ENCODE peak calls at places on chromosome 9, in eight cellular contexts. One of them, this sample, is unnamed.

GRCh38 chr9:8365466-8366160 is 566.0 kb upstream of the DMAC1 start:
- DNase-seq in AG10803: no peak
- DNase-seq in CD4-positive, alpha-beta T cell: no peak
- DNase-seq in suprapubic skin: no peak
- DNase-seq in tibial artery: no peak
- DNase-seq in psoas muscle: no peak
- DNase-seq in astrocyte of the spinal cord: peak; percentile 20
- DNase-seq in HCT116: no peak
- DNase-seq in this sample: no peak

GRCh38 chr9:91714874-91715615 is 235.0 kb downstream of the ROR2 start:
- DNase-seq in AG10803: no peak
- DNase-seq in CD4-positive, alpha-beta T cell: no peak
- DNase-seq in suprapubic skin: no peak
- DNase-seq in tibial artery: no peak
- DNase-seq in psoas muscle: no peak
- DNase-seq in astrocyte of the spinal cord: no peak
- DNase-seq in HCT116: no peak
- DNase-seq in this sample: no peak

GRCh38 chr9:110880123-110880522 is 158.1 kb downstream of the LPAR1 start:
- DNase-seq in AG10803: peak; percentile 92
- DNase-seq in CD4-positive, alpha-beta T cell: no peak
- DNase-seq in suprapubic skin: no peak
- DNase-seq in tibial artery: no peak
- DNase-seq in psoas muscle: no peak
- DNase-seq in astrocyte of the spinal cord: peak; percentile 75
- DNase-seq in HCT116: no peak
- DNase-seq in this sample: no peak

GRCh38 chr9:31697956-31698355 is 686.5 kb upstream of the ACO1 start:
- DNase-seq in AG10803: no peak
- DNase-seq in CD4-positive, alpha-beta T cell: no peak
- DNase-seq in suprapubic skin: no peak
- DNase-seq in tibial artery: no peak
- DNase-seq in psoas muscle: no peak
- DNase-seq in astrocyte of the spinal cord: no peak
- DNase-seq in HCT116: no peak
- DNase-seq in this sample: no peak

GRCh38 chr9:110207071-110207923 is 662 bp downstream of the C9orf152 start:
- DNase-seq in AG10803: no peak
- DNase-seq in CD4-positive, alpha-beta T cell: no peak
- DNase-seq in suprapubic skin: peak; percentile 79
- DNase-seq in tibial artery: no peak
- DNase-seq in psoas muscle: no peak
- DNase-seq in astrocyte of the spinal cord: no peak
- DNase-seq in HCT116: no peak
- DNase-seq in this sample: no peak

GRCh38 chr9:137055385-137056364 is 1.8 kb upstream of the ENTPD2 start:
- DNase-seq in AG10803: peak; percentile 43
- DNase-seq in CD4-positive, alpha-beta T cell: no peak
- DNase-seq in suprapubic skin: no peak
- DNase-seq in tibial artery: peak; percentile 34
- DNase-seq in psoas muscle: peak; percentile 79
- DNase-seq in astrocyte of the spinal cord: peak; percentile 83
- DNase-seq in HCT116: no peak
- DNase-seq in this sample: no peak

GRCh38 chr9:77433675-77434445 is 214.3 kb downstream of the GNA14 start:
- DNase-seq in AG10803: peak; percentile 74
- DNase-seq in CD4-positive, alpha-beta T cell: peak; percentile 14
- DNase-seq in suprapubic skin: no peak
- DNase-seq in tibial artery: peak; percentile 60
- DNase-seq in psoas muscle: peak; percentile 50
- DNase-seq in astrocyte of the spinal cord: peak; percentile 78
- DNase-seq in HCT116: peak; percentile 33
- DNase-seq in this sample: peak; percentile 80

GRCh38 chr9:72826954-72827953 is 125.6 kb downstream of the ALDH1A1 start:
- DNase-seq in AG10803: no peak
- DNase-seq in CD4-positive, alpha-beta T cell: no peak
- DNase-seq in suprapubic skin: no peak
- DNase-seq in tibial artery: no peak
- DNase-seq in psoas muscle: no peak
- DNase-seq in astrocyte of the spinal cord: no peak
- DNase-seq in HCT116: no peak
- DNase-seq in this sample: no peak

GRCh38 chr9:113245894-113246293 is 24.6 kb downstream of the SLC31A1 start:
- DNase-seq in AG10803: no peak
- DNase-seq in CD4-positive, alpha-beta T cell: no peak
- DNase-seq in suprapubic skin: no peak
- DNase-seq in tibial artery: no peak
- DNase-seq in psoas muscle: no peak
- DNase-seq in astrocyte of the spinal cord: no peak
- DNase-seq in HCT116: no peak
- DNase-seq in this sample: no peak

GRCh38 chr9:116900543-116900942 is 213.4 kb downstream of the TRIM32 start:
- DNase-seq in AG10803: no peak
- DNase-seq in CD4-positive, alpha-beta T cell: no peak
- DNase-seq in suprapubic skin: no peak
- DNase-seq in tibial artery: no peak
- DNase-seq in psoas muscle: no peak
- DNase-seq in astrocyte of the spinal cord: no peak
- DNase-seq in HCT116: no peak
- DNase-seq in this sample: no peak

GRCh38 chr9:16152276-16153065 is 599.6 kb downstream of the CCDC171 start:
- DNase-seq in AG10803: no peak
- DNase-seq in CD4-positive, alpha-beta T cell: no peak
- DNase-seq in suprapubic skin: no peak
- DNase-seq in tibial artery: no peak
- DNase-seq in psoas muscle: no peak
- DNase-seq in astrocyte of the spinal cord: no peak
- DNase-seq in HCT116: no peak
- DNase-seq in this sample: no peak

DNA sequence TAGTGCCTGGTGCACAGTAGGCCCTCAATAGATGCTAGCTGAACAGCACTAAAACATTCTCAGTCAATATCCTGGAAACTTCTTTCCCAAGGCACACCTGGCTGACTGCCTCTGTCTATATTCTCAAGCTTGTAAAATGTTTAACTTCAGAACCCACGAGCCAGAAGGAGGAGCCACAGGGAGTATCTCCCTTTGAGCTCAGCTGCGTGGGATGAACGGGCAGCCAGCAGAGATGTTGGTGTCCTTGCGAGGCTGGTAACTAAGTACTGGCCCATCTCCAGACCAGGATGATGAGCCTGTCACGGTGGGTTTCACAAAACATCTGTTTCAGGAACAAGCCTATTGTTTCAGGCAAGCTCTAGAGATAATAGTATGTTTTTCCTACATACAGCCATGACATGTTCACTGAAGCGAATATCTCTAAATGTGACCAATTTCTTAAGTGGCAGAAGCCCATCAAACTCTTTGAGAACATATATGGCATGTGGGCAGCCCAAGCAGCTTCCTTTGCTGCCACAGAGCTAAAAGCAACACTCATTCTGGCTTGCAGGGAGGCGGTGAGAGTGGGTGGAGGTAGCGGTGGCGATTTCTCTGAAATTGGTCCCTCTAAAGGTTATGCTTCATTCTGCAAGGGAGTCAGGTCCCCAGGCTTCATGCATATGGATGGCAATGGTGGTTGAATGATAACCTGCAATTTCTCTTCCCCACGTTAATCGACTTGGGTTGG is 206.2 kb downstream of the TTLL11 start:
- DNase-seq in AG10803: no peak
- DNase-seq in CD4-positive, alpha-beta T cell: no peak
- DNase-seq in suprapubic skin: peak; percentile 29
- DNase-seq in tibial artery: no peak
- DNase-seq in psoas muscle: no peak
- DNase-seq in astrocyte of the spinal cord: peak; percentile 42
- DNase-seq in HCT116: no peak
- DNase-seq in this sample: no peak
- TF ChIP-seq CTCF in AG10803: no peak
- TF ChIP-seq CTCF in CD4-positive, alpha-beta T cell: no peak
- TF ChIP-seq CTCF in suprapubic skin: no peak
- TF ChIP-seq CTCF in tibial artery: no peak
- TF ChIP-seq CTCF in psoas muscle: no peak
- TF ChIP-seq CTCF in astrocyte of the spinal cord: no peak
- TF ChIP-seq CTCF in HCT116: no peak
- TF ChIP-seq CTCF in this sample: no peak

GRCh38 chr9:84669293-84670105 is at the start of gene NTRK2:
- DNase-seq in AG10803: no peak
- DNase-seq in CD4-positive, alpha-beta T cell: no peak
- DNase-seq in suprapubic skin: peak; percentile 81
- DNase-seq in tibial artery: peak; percentile 35
- DNase-seq in psoas muscle: peak; percentile 34
- DNase-seq in astrocyte of the spinal cord: peak; percentile 52
- DNase-seq in HCT116: no peak
- DNase-seq in this sample: peak; percentile 65

GRCh38 chr9:84668204-84669007 is 1.1 kb upstream of the NTRK2 start:
- DNase-seq in AG10803: peak; percentile 42
- DNase-seq in CD4-positive, alpha-beta T cell: no peak
- DNase-seq in suprapubic skin: no peak
- DNase-seq in tibial artery: peak; percentile 72
- DNase-seq in psoas muscle: peak; percentile 73
- DNase-seq in astrocyte of the spinal cord: peak; percentile 63
- DNase-seq in HCT116: peak; percentile 10
- DNase-seq in this sample: peak; percentile 79

GRCh38 chr9:84669008-84669292 is 579 bp upstream of the NTRK2 start:
- DNase-seq in AG10803: no peak
- DNase-seq in CD4-positive, alpha-beta T cell: no peak
- DNase-seq in suprapubic skin: no peak
- DNase-seq in tibial artery: no peak
- DNase-seq in psoas muscle: no peak
- DNase-seq in astrocyte of the spinal cord: peak; percentile 24
- DNase-seq in HCT116: no peak
- DNase-seq in this sample: peak; percentile 50

GRCh38 chr9:84670106-84670800 is 724 bp downstream of the NTRK2 start:
- DNase-seq in AG10803: no peak
- DNase-seq in CD4-positive, alpha-beta T cell: no peak
- DNase-seq in suprapubic skin: no peak
- DNase-seq in tibial artery: peak; percentile 37
- DNase-seq in psoas muscle: no peak
- DNase-seq in astrocyte of the spinal cord: no peak
- DNase-seq in HCT116: no peak
- DNase-seq in this sample: peak; percentile 42

GRCh38 chr9:84667571-84668203 is 1.8 kb upstream of the NTRK2 start:
- DNase-seq in AG10803: no peak
- DNase-seq in CD4-positive, alpha-beta T cell: no peak
- DNase-seq in suprapubic skin: no peak
- DNase-seq in tibial artery: no peak
- DNase-seq in psoas muscle: no peak
- DNase-seq in astrocyte of the spinal cord: peak; percentile 43
- DNase-seq in HCT116: no peak
- DNase-seq in this sample: peak; percentile 58
- TF ChIP-seq CTCF in AG10803: peak; percentile 58
- TF ChIP-seq CTCF in CD4-positive, alpha-beta T cell: no peak
- TF ChIP-seq CTCF in suprapubic skin: peak; percentile 32
- TF ChIP-seq CTCF in tibial artery: peak; percentile 40
- TF ChIP-seq CTCF in psoas muscle: peak; percentile 33
- TF ChIP-seq CTCF in astrocyte of the spinal cord: peak; percentile 64
- TF ChIP-seq CTCF in HCT116: peak; percentile 64
- TF ChIP-seq CTCF in this sample: peak; percentile 43

GRCh38 chr9:88936132-88936531 is 55.1 kb upstream of the S1PR3 start:
- DNase-seq in AG10803: no peak
- DNase-seq in CD4-positive, alpha-beta T cell: no peak
- DNase-seq in suprapubic skin: no peak
- DNase-seq in tibial artery: no peak
- DNase-seq in psoas muscle: no peak
- DNase-seq in astrocyte of the spinal cord: no peak
- DNase-seq in HCT116: no peak
- DNase-seq in this sample: no peak
- TF ChIP-seq CTCF in AG10803: no peak
- TF ChIP-seq CTCF in CD4-positive, alpha-beta T cell: no peak
- TF ChIP-seq CTCF in suprapubic skin: no peak
- TF ChIP-seq CTCF in tibial artery: no peak
- TF ChIP-seq CTCF in psoas muscle: no peak
- TF ChIP-seq CTCF in astrocyte of the spinal cord: no peak
- TF ChIP-seq CTCF in HCT116: no peak
- TF ChIP-seq CTCF in this sample: no peak

GRCh38 chr9:70510157-70510770 is 95.8 kb upstream of the KLF9 start:
- DNase-seq in AG10803: no peak
- DNase-seq in CD4-positive, alpha-beta T cell: no peak
- DNase-seq in suprapubic skin: no peak
- DNase-seq in tibial artery: no peak
- DNase-seq in psoas muscle: peak; percentile 36
- DNase-seq in astrocyte of the spinal cord: no peak
- DNase-seq in HCT116: peak; percentile 24
- DNase-seq in this sample: peak; percentile 14
- TF ChIP-seq CTCF in AG10803: peak; percentile 44
- TF ChIP-seq CTCF in CD4-positive, alpha-beta T cell: no peak
- TF ChIP-seq CTCF in suprapubic skin: peak; percentile 30
- TF ChIP-seq CTCF in tibial artery: peak; percentile 25
- TF ChIP-seq CTCF in psoas muscle: peak; percentile 63
- TF ChIP-seq CTCF in astrocyte of the spinal cord: peak; percentile 74
- TF ChIP-seq CTCF in HCT116: peak; percentile 92
- TF ChIP-seq CTCF in this sample: peak; percentile 48

GRCh38 chr9:124410321-124410913 is 4.8 kb downstream of the PSMB7 start:
- DNase-seq in AG10803: no peak
- DNase-seq in CD4-positive, alpha-beta T cell: no peak
- DNase-seq in suprapubic skin: no peak
- DNase-seq in tibial artery: no peak
- DNase-seq in psoas muscle: no peak
- DNase-seq in astrocyte of the spinal cord: peak; percentile 33
- DNase-seq in HCT116: no peak
- DNase-seq in this sample: no peak
- TF ChIP-seq CTCF in AG10803: peak; percentile 41
- TF ChIP-seq CTCF in CD4-positive, alpha-beta T cell: peak; percentile 10
- TF ChIP-seq CTCF in suprapubic skin: no peak
- TF ChIP-seq CTCF in tibial artery: peak; percentile 4
- TF ChIP-seq CTCF in psoas muscle: peak; percentile 29
- TF ChIP-seq CTCF in astrocyte of the spinal cord: no peak
- TF ChIP-seq CTCF in HCT116: peak; percentile 61
- TF ChIP-seq CTCF in this sample: peak; percentile 20

GRCh38 chr9:35071814-35072460 is 488 bp downstream of the VCP start:
- DNase-seq in AG10803: peak; percentile 88
- DNase-seq in CD4-positive, alpha-beta T cell: peak; percentile 42
- DNase-seq in suprapubic skin: peak; percentile 93
- DNase-seq in tibial artery: peak; percentile 86
- DNase-seq in psoas muscle: peak; percentile 89
- DNase-seq in astrocyte of the spinal cord: peak; percentile 82
- DNase-seq in HCT116: peak; percentile 62
- DNase-seq in this sample: peak; percentile 90
- TF ChIP-seq CTCF in AG10803: peak; percentile 18
- TF ChIP-seq CTCF in CD4-positive, alpha-beta T cell: peak; percentile 35
- TF ChIP-seq CTCF in suprapubic skin: peak; percentile 42
- TF ChIP-seq CTCF in tibial artery: peak; percentile 24
- TF ChIP-seq CTCF in psoas muscle: peak; percentile 39
- TF ChIP-seq CTCF in astrocyte of the spinal cord: peak; percentile 27
- TF ChIP-seq CTCF in HCT116: no peak
- TF ChIP-seq CTCF in this sample: peak; percentile 52

GRCh38 chr9:92769276-92769675 is 4.6 kb upstream of the BICD2 start:
- DNase-seq in AG10803: no peak
- DNase-seq in CD4-positive, alpha-beta T cell: no peak
- DNase-seq in suprapubic skin: no peak
- DNase-seq in tibial artery: no peak
- DNase-seq in psoas muscle: no peak
- DNase-seq in astrocyte of the spinal cord: no peak
- DNase-seq in HCT116: no peak
- DNase-seq in this sample: no peak
- TF ChIP-seq CTCF in AG10803: no peak
- TF ChIP-seq CTCF in CD4-positive, alpha-beta T cell: no peak
- TF ChIP-seq CTCF in suprapubic skin: no peak
- TF ChIP-seq CTCF in tibial artery: no peak
- TF ChIP-seq CTCF in psoas muscle: no peak
- TF ChIP-seq CTCF in astrocyte of the spinal cord: no peak
- TF ChIP-seq CTCF in HCT116: no peak
- TF ChIP-seq CTCF in this sample: no peak

GRCh38 chr9:94729199-94729598 is 2.7 kb downstream of the AOPEP start:
- DNase-seq in AG10803: no peak
- DNase-seq in CD4-positive, alpha-beta T cell: no peak
- DNase-seq in suprapubic skin: no peak
- DNase-seq in tibial artery: no peak
- DNase-seq in psoas muscle: no peak
- DNase-seq in astrocyte of the spinal cord: no peak
- DNase-seq in HCT116: no peak
- DNase-seq in this sample: no peak
- TF ChIP-seq CTCF in AG10803: no peak
- TF ChIP-seq CTCF in CD4-positive, alpha-beta T cell: no peak
- TF ChIP-seq CTCF in suprapubic skin: no peak
- TF ChIP-seq CTCF in tibial artery: no peak
- TF ChIP-seq CTCF in psoas muscle: no peak
- TF ChIP-seq CTCF in astrocyte of the spinal cord: no peak
- TF ChIP-seq CTCF in HCT116: peak; percentile 43
- TF ChIP-seq CTCF in this sample: no peak

This sample was measured in GM13977.